ENCODE peak calls at places on chromosomes 7 and 10, in seven cellular contexts. P is uterus, Z is spleen, D is stomach, I is HCT116, R is gastrocnemius medialis, S is A549. H is an unnamed sample.

GRCh38 chr7:87199700-87200450 is 19.7 kb downstream of the TMEM243 start:
- DNase-seq in D (no peak), R (no peak), Z (no peak), I (no peak), P (no peak), S (no peak), H (no peak)

GRCh38 chr7:18555120-18555519 is 59.6 kb downstream of the HDAC9 start:
- DNase-seq in I (no peak), Z (no peak), P (no peak), S (no peak), D (no peak), R (no peak), H (no peak)

GRCh38 chr7:115491744-115492380 is 538.7 kb downstream of the TFEC start:
- DNase-seq in D (no peak), R (no peak), S (no peak), Z (no peak), P (no peak), I (no peak), H (no peak)

GRCh38 chr10:88879754-88880286 is at the start of gene STAMBPL1:
- DNase-seq in P (no peak), D (peak), S (no peak), I (no peak), R (peak), Z (peak), H (no peak)

GRCh38 chr10:79349072-79349491 is 1.8 kb downstream of the PPIF start:
- DNase-seq in P (no peak), R (no peak), S (no peak), I (no peak), D (no peak), Z (no peak), H (no peak)

GRCh38 chr10:101139421-101139911 is 8.4 kb downstream of the TLX1 start:
- DNase-seq in Z (no peak), I (no peak), P (no peak), S (no peak), D (no peak), R (no peak), H (no peak)

GRCh38 chr10:12389154-12389734 is 39.9 kb downstream of the CAMK1D start:
- DNase-seq in D (peak), I (no peak), R (no peak), Z (no peak), S (no peak), P (no peak), H (no peak)

GRCh38 chr10:24311888-24312287 is 103.0 kb downstream of the KIAA1217 start:
- DNase-seq in S (no peak), D (no peak), R (peak), Z (no peak), I (no peak), P (no peak), H (no peak)

GRCh38 chr7:99372275-99373085 is 2.0 kb upstream of the ARPC1B start:
- DNase-seq in I (no peak), P (no peak), R (no peak), Z (peak), S (no peak), D (peak), H (no peak)

GRCh38 chr10:9285698-9286097 is 1231.2 kb downstream of the GATA3 start:
- DNase-seq in R (no peak), Z (no peak), I (no peak), S (no peak), D (no peak), P (no peak), H (no peak)

GRCh38 chr7:4189151-4189570 is 492.9 kb upstream of the FOXK1 start:
- DNase-seq in I (no peak), S (no peak), D (peak), R (peak), Z (no peak), P (peak), H (peak)

GRCh38 chr7:159078193-159078910 is 66.3 kb downstream of the VIPR2 start:
- DNase-seq in Z (no peak), R (no peak), I (no peak), P (no peak), D (no peak), S (no peak), H (no peak)

GRCh38 chr7:157925383-157925875 is 588.6 kb downstream of the DNAJB6 start:
- DNase-seq in S (no peak), Z (peak), I (no peak), D (no peak), P (no peak), R (no peak), H (no peak)

GRCh38 chr10:73244866-73245477 is 2.1 kb downstream of the DNAJC9 start:
- DNase-seq in P (no peak), D (no peak), I (no peak), S (no peak), R (no peak), Z (no peak), H (no peak)
- TF ChIP-seq POLR2A in P (no peak), D (no peak), I (no peak), S (no peak), R (no peak), Z (no peak), H (no peak)

DNA sequence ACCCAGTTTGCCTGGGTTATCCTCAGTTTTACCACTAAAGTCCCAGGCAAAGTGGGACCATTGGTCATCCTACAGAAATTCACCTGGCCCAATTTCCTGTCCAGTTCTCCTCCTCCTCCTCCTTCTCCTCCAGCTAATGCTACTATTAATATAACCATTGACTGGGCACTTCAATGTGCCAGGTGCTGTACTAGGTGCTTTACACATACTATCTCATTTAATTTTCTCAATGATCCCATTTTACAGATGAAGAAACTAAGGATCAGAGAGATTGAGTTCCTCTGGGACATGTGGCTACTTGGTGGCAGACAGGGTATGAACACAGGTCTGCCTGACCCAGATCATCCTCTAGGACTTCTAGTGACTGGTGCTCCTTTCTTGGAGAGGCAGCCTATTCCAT is 79.0 kb downstream of the MYOF start:
- DNase-seq in P (no peak), D (no peak), Z (no peak), I (no peak), S (no peak), R (no peak), H (no peak)
- TF ChIP-seq POLR2A in P (no peak), D (no peak), Z (no peak), I (no peak), S (no peak), R (no peak), H (no peak)

GRCh38 chr7:152463714-152464311 is 28.0 kb upstream of the KMT2C start:
- DNase-seq in I (peak), S (peak), Z (peak), D (peak), P (peak), R (peak), H (peak)
- TF ChIP-seq POLR2A in I (peak), S (peak), Z (peak), D (no peak), P (peak), R (peak), H (peak)

GRCh38 chr10:3858051-3858845 is 73.2 kb upstream of the KLF6 start:
- DNase-seq in S (no peak), P (no peak), Z (no peak), I (no peak), D (no peak), R (no peak), H (no peak)
- TF ChIP-seq POLR2A in S (no peak), P (no peak), Z (no peak), I (no peak), D (no peak), R (no peak), H (no peak)

GRCh38 chr7:77697535-77697831 is 1.2 kb downstream of the RSBN1L start:
- DNase-seq in Z (peak), D (no peak), R (peak), S (no peak), P (no peak), I (no peak), H (no peak)

GRCh38 chr7:77698042-77698625 is 1.9 kb downstream of the RSBN1L start:
- DNase-seq in P (no peak), R (no peak), I (no peak), D (no peak), S (no peak), Z (no peak), H (no peak)

GRCh38 chr7:77696643-77697534 is 630 bp downstream of the RSBN1L start:
- DNase-seq in P (peak), D (peak), S (peak), R (peak), Z (peak), I (no peak), H (peak)

GRCh38 chr7:77693830-77694583 is 2.3 kb upstream of the RSBN1L start:
- DNase-seq in P (no peak), Z (no peak), R (no peak), D (no peak), I (no peak), S (no peak), H (no peak)

GRCh38 chr7:77696057-77696642 is at the start of gene RSBN1L:
- DNase-seq in I (peak), P (peak), Z (peak), S (peak), D (peak), R (peak), H (peak)
- TF ChIP-seq POLR2A in I (peak), P (peak), Z (peak), S (peak), D (no peak), R (peak), H (peak)

GRCh38 chr10:103192089-103192450 is 1.0 kb downstream of the NT5C2 start:
- DNase-seq in P (no peak), R (no peak), S (peak), I (no peak), Z (no peak), D (no peak), H (no peak)

GRCh38 chr10:103193107-103193819 is at the start of gene NT5C2:
- DNase-seq in P (peak), R (peak), Z (peak), S (peak), D (peak), I (peak), H (peak)

GRCh38 chr10:103193820-103194529 is 903 bp upstream of the NT5C2 start:
- DNase-seq in S (no peak), R (no peak), P (no peak), I (peak), D (peak), Z (no peak), H (no peak)

GRCh38 chr10:103188853-103189252 is 4.2 kb downstream of the NT5C2 start:
- DNase-seq in P (no peak), D (no peak), R (peak), S (no peak), Z (no peak), I (no peak), H (no peak)

DNA sequence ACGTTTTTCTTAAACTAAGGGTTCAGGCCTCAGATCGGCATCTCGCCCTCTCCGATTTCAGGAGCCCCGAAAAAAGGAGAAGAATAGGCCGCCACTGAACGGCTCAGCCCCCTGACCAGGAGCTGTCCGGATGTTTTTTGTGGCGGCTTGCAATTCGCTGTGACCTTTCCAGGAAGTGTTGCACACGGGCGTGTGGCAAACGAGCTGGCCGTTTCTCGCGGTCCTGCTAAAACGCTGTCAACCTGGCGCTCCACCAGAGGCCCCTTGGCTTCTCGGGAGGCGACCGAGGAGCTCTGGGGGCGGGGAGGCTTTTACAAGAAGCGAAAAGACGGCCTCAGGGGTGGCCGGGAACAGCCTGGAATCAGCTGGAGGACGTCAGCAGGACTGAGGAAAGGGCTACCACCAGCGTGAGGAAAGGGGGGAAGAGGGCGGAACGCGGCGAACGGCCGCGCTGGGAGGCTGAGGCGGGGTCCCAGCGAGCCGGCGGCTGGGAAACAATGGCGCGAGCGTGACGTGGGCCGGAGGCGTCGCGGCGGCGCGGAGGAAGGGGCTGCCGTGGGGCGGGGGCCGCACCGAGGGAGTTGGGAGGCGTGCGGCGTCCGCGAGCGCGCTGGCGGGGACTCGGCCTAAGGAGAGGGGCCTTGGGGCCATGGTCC is 493 bp downstream of the NT5C2 start:
- DNase-seq in R (peak), Z (peak), D (peak), S (peak), P (peak), I (peak), H (peak)
- TF ChIP-seq POLR2A in R (no peak), Z (no peak), D (no peak), S (no peak), P (peak), I (no peak), H (peak)

GRCh38 chr10:43389867-43390266 is 18.4 kb downstream of the FXYD4 start:
- DNase-seq in R (peak), D (no peak), I (no peak), S (no peak), P (no peak), Z (peak), H (no peak)
- TF ChIP-seq POLR2A in R (no peak), D (no peak), I (no peak), S (no peak), P (no peak), Z (no peak), H (no peak)

DNA sequence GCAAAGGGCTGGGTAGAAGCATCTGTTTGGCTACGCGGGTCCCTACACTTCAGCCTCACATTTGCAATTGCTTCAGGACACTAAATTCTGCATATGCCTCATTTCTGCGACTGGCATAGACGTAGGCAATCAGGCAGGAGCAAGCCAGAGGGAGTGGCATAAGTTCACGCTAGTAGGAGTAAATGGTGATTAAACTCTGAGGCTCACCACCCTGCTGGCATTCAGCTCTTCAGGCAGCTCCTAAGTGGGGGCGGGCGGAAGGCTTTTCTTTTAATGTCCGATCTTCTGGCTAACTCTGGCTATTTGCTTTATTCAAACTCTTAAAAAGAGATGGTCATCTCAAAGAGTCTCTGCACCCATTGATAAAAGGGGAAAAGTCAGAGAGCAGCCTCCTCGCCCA is 45.3 kb downstream of the RGS10 start:
- DNase-seq in P (no peak), R (no peak), Z (no peak), D (no peak), S (no peak), I (no peak), H (no peak)
- TF ChIP-seq POLR2A in P (no peak), R (no peak), Z (no peak), D (no peak), S (no peak), I (no peak), H (no peak)

DNA sequence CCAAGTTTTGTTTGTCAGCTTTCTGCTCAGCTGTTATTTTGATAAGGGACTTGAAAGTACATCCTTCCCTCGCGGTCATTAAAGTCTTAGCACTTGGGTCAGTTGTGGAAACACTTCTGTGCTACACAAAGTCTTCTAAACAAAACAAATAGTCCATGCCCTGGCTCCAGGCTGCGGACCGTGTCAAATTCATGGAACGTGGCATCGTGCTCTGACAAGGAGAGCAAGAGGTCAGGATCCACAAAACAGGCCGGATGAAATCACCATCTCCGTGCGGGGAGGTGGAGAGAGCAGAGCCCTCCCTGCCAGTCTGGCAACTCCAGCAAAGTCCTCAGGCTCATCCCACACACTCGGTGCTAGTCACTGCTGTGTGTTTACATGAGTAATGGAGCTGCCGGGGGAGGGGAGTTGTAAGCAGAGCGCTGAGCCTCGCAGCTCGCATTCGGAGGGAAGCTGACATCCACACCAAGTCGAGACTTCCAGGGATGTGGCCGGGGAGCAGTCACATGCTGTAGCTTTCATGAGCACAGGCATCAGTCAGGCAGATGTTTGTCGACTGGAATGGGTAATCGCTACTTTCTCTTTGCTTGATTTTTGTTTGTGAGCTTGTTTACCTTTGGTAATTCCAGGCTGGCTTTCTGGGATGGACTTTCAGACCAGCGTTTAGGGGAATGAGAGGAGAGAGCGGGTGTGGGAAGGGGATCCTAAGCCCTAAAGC is 147.6 kb downstream of the ARID5B start:
- DNase-seq in Z (peak), P (peak), R (peak), I (no peak), D (peak), S (peak), H (peak)
- TF ChIP-seq POLR2A in Z (no peak), P (peak), R (peak), I (no peak), D (no peak), S (peak), H (peak)

H was measured in right lobe of liver.